ENCODE peak calls at places on chromosomes 3 and 15, in seven cellular contexts. M is HCT116, Q is H1, E is SK-N-SH, Y is GM12878, V is K562, A is HepG2. I is an unnamed sample.

GRCh38 chr15:92645051-92645631 is 10.4 kb downstream of the FAM174B start:
- DNase-seq in M (no peak), Q (no peak), E (no peak), Y (no peak), V (peak; percentile 21), A (no peak), I (no peak)

GRCh38 chr3:71710906-71711494 is 14.2 kb downstream of the EIF4E3 start:
- DNase-seq in M (peak; percentile 21), Q (no peak), E (peak; percentile 72), Y (peak; percentile 21), V (peak; percentile 45), A (peak; percentile 29), I (peak; percentile 27)

GRCh38 chr3:152151216-152151874 is 117.4 kb upstream of the MBNL1 start:
- DNase-seq in M (no peak), Q (no peak), E (no peak), Y (no peak), V (no peak), A (no peak), I (no peak)

GRCh38 chr15:51776952-51777574 is 25.7 kb downstream of the TMOD2 start:
- DNase-seq in M (peak; percentile 64), Q (peak; percentile 63), E (peak; percentile 66), Y (peak; percentile 43), V (peak; percentile 73), A (peak; percentile 74), I (peak; percentile 74)

GRCh38 chr3:171809513-171810277 is 588 bp downstream of the PLD1 start:
- DNase-seq in M (no peak), Q (peak; percentile 79), E (peak; percentile 78), Y (no peak), V (peak; percentile 70), A (peak; percentile 70), I (no peak)

GRCh38 chr15:85707519-85708338 is 87.0 kb downstream of the KLHL25 start:
- DNase-seq in M (no peak), Q (no peak), E (peak; percentile 10), Y (no peak), V (no peak), A (peak; percentile 93), I (no peak)

GRCh38 chr15:75810874-75811498 is 32.3 kb upstream of the UBE2Q2 start:
- DNase-seq in M (no peak), Q (no peak), E (no peak), Y (no peak), V (no peak), A (no peak), I (no peak)

GRCh38 chr15:64014995-64015394 is 31.3 kb downstream of the DAPK2 start:
- DNase-seq in M (no peak), Q (no peak), E (no peak), Y (no peak), V (no peak), A (no peak), I (no peak)

GRCh38 chr3:69008980-69009379 is 4.5 kb downstream of the EOGT start:
- DNase-seq in M (no peak), Q (no peak), E (no peak), Y (no peak), V (no peak), A (no peak), I (no peak)

GRCh38 chr3:128123538-128124368 is at the start of gene RUVBL1:
- DNase-seq in M (peak; percentile 96), Q (peak; percentile 94), E (peak; percentile 96), Y (peak; percentile 91), V (peak; percentile 97), A (peak; percentile 94), I (peak; percentile 96)

GRCh38 chr15:67006089-67007065 is 59.0 kb upstream of the SMAD3 start:
- DNase-seq in M (no peak), Q (peak; percentile 17), E (no peak), Y (no peak), V (no peak), A (no peak), I (no peak)

GRCh38 chr3:154105218-154105975 is 15.8 kb upstream of the ARHGEF26 start:
- DNase-seq in M (no peak), Q (no peak), E (no peak), Y (no peak), V (no peak), A (no peak), I (no peak)

GRCh38 chr3:156010829-156011228 is 109.5 kb upstream of the KCNAB1 start:
- DNase-seq in M (peak; percentile 12), Q (no peak), E (no peak), Y (no peak), V (peak; percentile 24), A (peak; percentile 13), I (no peak)

GRCh38 chr3:12408984-12409383 is 75.3 kb upstream of the TSEN2 start:
- DNase-seq in M (no peak), Q (no peak), E (no peak), Y (no peak), V (no peak), A (peak; percentile 87), I (no peak)

GRCh38 chr3:4730734-4731133 is 237.6 kb downstream of the ITPR1 start:
- DNase-seq in M (no peak), Q (no peak), E (no peak), Y (no peak), V (no peak), A (no peak), I (no peak)

GRCh38 chr15:66653398-66653797 is 48.6 kb upstream of the SMAD6 start:
- DNase-seq in M (no peak), Q (no peak), E (no peak), Y (no peak), V (no peak), A (no peak), I (no peak)

GRCh38 chr3:28476194-28476593 is 127.6 kb upstream of the AZI2 start:
- DNase-seq in M (peak; percentile 29), Q (no peak), E (peak; percentile 58), Y (peak; percentile 5), V (peak; percentile 11), A (peak; percentile 23), I (no peak)

GRCh38 chr3:61531528-61531927 is 29.8 kb upstream of the PTPRG start:
- DNase-seq in M (no peak), Q (no peak), E (no peak), Y (no peak), V (no peak), A (no peak), I (no peak)
- TF ChIP-seq SIN3A in M (no peak), Q (no peak), E (no peak), Y (no peak), V (no peak), A (no peak), I (no peak)

DNA sequence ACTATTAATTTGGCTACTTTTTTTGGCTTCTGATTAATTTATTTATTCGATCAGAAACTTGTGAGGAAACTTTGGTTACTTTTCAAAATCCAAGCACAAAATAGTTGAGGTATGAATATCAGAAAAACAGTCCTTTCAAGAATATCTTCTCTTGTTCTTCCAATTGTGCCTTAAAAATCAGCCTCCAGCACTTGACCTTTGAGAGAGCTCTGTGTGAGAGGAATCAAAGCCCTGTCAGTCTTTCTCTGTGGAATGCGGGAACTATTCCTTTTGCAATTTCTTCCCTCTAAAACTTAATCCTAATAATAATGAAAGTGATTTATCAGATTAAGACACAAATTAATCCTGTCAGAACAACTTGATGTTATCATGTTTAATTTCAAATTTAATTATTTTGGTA is 185.9 kb downstream of the ABHD5 start:
- DNase-seq in M (no peak), Q (no peak), E (no peak), Y (no peak), V (no peak), A (no peak), I (no peak)
- H3K27ac ChIP-seq in M (no peak overlapping the region), Q (no peak overlapping the region), E (no peak overlapping the region), Y (no peak overlapping the region), V (no peak overlapping the region), A (no peak overlapping the region), I (no peak overlapping the region)

GRCh38 chr15:58185439-58185838 is 47.3 kb downstream of the AQP9 start:
- DNase-seq in M (no peak), Q (no peak), E (no peak), Y (no peak), V (no peak), A (no peak), I (no peak)
- TF ChIP-seq CTCF in M (no peak), Q (peak; percentile 19), E (peak; percentile 18), Y (no peak), V (peak; percentile 48), A (no peak), I (no peak)

DNA sequence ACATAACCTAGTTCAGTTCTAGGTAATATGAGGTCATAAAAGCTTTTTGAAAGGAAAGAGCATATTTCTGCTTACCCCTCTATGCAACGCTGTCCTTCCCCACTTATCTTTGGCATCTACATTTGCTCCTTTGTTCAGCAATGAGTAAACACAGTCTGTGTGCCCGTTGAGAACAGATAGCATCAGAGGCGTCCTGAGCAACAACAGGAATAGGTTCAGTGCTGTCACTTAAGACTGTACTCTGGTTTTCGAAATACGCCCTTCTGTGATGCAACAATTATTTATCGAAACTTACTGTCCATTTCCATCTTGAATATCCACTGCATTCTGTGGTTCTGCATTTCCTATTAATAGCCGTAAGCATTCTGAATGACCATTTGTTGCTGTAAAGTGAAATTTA is 84.4 kb downstream of the BTD start:
- DNase-seq in M (no peak), Q (no peak), E (peak; percentile 58), Y (no peak), V (no peak), A (peak; percentile 12), I (no peak)
- TF ChIP-seq SIN3A in M (no peak), Q (no peak), E (peak; percentile 27), Y (no peak), V (no peak), A (no peak), I (no peak)

GRCh38 chr3:61903931-61904657 is 342.7 kb downstream of the PTPRG start:
- DNase-seq in M (no peak), Q (no peak), E (no peak), Y (no peak), V (no peak), A (no peak), I (no peak)
- H3K27ac ChIP-seq in M (no peak overlapping the region), Q (no peak overlapping the region), E (peak overlapping the region; percentile 43), Y (no peak overlapping the region), V (no peak overlapping the region), A (no peak overlapping the region), I (no peak overlapping the region)

GRCh38 chr15:32692286-32692685 is 25.5 kb upstream of the GREM1 start:
- DNase-seq in M (no peak), Q (no peak), E (no peak), Y (no peak), V (no peak), A (no peak), I (no peak)

GRCh38 chr15:32685576-32685975 is 32.2 kb upstream of the GREM1 start:
- DNase-seq in M (no peak), Q (no peak), E (no peak), Y (no peak), V (no peak), A (no peak), I (no peak)

GRCh38 chr15:32687556-32687955 is 30.2 kb upstream of the GREM1 start:
- DNase-seq in M (no peak), Q (no peak), E (no peak), Y (no peak), V (no peak), A (no peak), I (no peak)

GRCh38 chr15:32691316-32692032 is 26.3 kb upstream of the GREM1 start:
- DNase-seq in M (no peak), Q (no peak), E (no peak), Y (no peak), V (no peak), A (no peak), I (no peak)

DNA sequence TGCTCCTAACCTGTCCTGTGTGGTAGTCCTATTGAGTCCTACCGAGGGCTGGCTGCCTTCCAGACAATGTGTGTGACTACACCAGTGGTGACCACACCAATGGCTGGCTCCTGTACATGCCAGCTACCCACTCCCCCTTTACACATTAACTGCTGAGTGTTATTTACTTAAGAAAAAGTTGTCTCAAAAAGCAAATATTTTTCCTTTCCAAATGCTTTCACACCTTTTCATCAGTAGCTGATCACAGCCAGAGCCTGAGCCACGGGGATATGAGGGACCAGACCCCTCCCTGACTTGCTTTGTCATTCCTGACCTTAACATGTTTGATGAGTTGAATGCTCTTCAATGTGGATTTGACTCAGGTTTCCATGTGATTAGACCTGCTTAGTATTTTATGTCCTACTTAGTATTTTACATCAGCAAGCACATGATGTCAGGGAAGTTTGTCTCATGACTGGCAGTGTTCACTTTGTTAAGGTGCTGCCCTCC is 29.6 kb upstream of the GREM1 start:
- DNase-seq in M (no peak), Q (no peak), E (no peak), Y (no peak), V (no peak), A (peak; percentile 67), I (peak; percentile 28)
- TF ChIP-seq CTCF in M (no peak), Q (no peak), E (no peak), Y (no peak), V (no peak), A (no peak), I (no peak)

I was measured in Panc1.